ENCODE peak calls at places on chromosomes 16 and 17, in four cellular contexts. R is esophagus muscularis mucosa, Z is lung, I is transverse colon. U is an unnamed sample. For H3K36me3, the result is how much of the 10 kb centered on the place peaks cover.

GRCh38 chr16:130533-131173 is 7.8 kb downstream of the NPRL3 start:
- DNase-seq in R (no peak), Z (no peak), I (no peak), U (no peak)

GRCh38 chr16:54933281-54934150 is 2.9 kb downstream of the IRX5 start:
- DNase-seq in R (no peak), Z (no peak), I (no peak), U (no peak)

GRCh38 chr17:10993126-10993525 is 155.2 kb upstream of the PIRT start:
- DNase-seq in R (no peak), Z (no peak), I (no peak), U (no peak)

GRCh38 chr17:75876938-75877751 is 1.2 kb downstream of the TRIM47 start:
- DNase-seq in R (peak), Z (peak), I (peak), U (peak)

GRCh38 chr17:76147211-76148014 is 6.4 kb upstream of the FOXJ1 start:
- DNase-seq in R (no peak), Z (no peak), I (no peak), U (no peak)

GRCh38 chr17:36869856-36870617 is 67.2 kb upstream of the LHX1 start:
- DNase-seq in R (no peak), Z (no peak), I (no peak), U (no peak)

GRCh38 chr17:72683506-72684404 is 408.7 kb downstream of the SLC39A11 start:
- DNase-seq in R (no peak), Z (peak), I (peak), U (no peak)

GRCh38 chr16:54340531-54340930 is 53.9 kb upstream of the IRX3 start:
- DNase-seq in R (no peak), Z (no peak), I (no peak), U (no peak)

GRCh38 chr17:43517615-43518386 is 28.3 kb downstream of the ETV4 start:
- DNase-seq in R (no peak), Z (no peak), I (no peak), U (no peak)

GRCh38 chr16:20326336-20326735 is 977 bp downstream of the GP2 start:
- DNase-seq in R (no peak), Z (no peak), I (no peak), U (no peak)

GRCh38 chr16:11310634-11310977 is 29.5 kb upstream of the PRM1 start:
- DNase-seq in R (no peak), Z (no peak), I (no peak), U (no peak)

GRCh38 chr17:1365445-1366039 is 34.5 kb downstream of the YWHAE start:
- DNase-seq in R (no peak), Z (peak), I (peak), U (peak)

GRCh38 chr16:58393138-58393504 is 850 bp downstream of the GINS3 start:
- DNase-seq in R (no peak), Z (no peak), I (no peak), U (no peak)

GRCh38 chr17:74821655-74822328 is 37.9 kb downstream of the GRIN2C start:
- DNase-seq in R (no peak), Z (no peak), I (no peak), U (no peak)

GRCh38 chr17:7293821-7294613 is 422 bp downstream of the YBX2 start:
- DNase-seq in R (no peak), Z (no peak), I (peak), U (peak)

GRCh38 chr17:31691251-31691905 is 167.7 kb downstream of the COPRS start:
- DNase-seq in R (no peak), Z (no peak), I (no peak), U (no peak)

GRCh38 chr17:77465358-77466041 is 324.7 kb downstream of the SEC14L1 start:
- DNase-seq in R (no peak), Z (peak), I (peak), U (peak)

GRCh38 chr16:8676160-8676547 is 1.7 kb downstream of the ABAT start:
- DNase-seq in R (no peak), Z (no peak), I (no peak), U (no peak)

GRCh38 chr16:10485698-10486382 is 94.6 kb downstream of the EMP2 start:
- DNase-seq in R (no peak), Z (no peak), I (no peak), U (no peak)

GRCh38 chr17:43986225-43986981 is 18.0 kb upstream of the NAGS start:
- DNase-seq in R (no peak), Z (no peak), I (no peak), U (no peak)

GRCh38 chr17:63039342-63039741 is 73.3 kb downstream of the TANC2 start:
- DNase-seq in R (no peak), Z (no peak), I (no peak), U (no peak)

GRCh38 chr16:81891734-81892364 is 112.8 kb downstream of the PLCG2 start:
- DNase-seq in R (no peak), Z (no peak), I (no peak), U (no peak)

GRCh38 chr17:40848583-40849235 is 18.3 kb downstream of the KRT12 start:
- DNase-seq in R (no peak), Z (no peak), I (no peak), U (no peak)

GRCh38 chr17:4706121-4706520 is 2.2 kb upstream of the PELP1 start:
- DNase-seq in R (no peak), Z (no peak), I (no peak), U (no peak)

GRCh38 chr17:12643812-12644211 is 21.9 kb upstream of the MYOCD start:
- DNase-seq in R (no peak), Z (no peak), I (no peak), U (no peak)

GRCh38 chr16:68028996-68029395 is 5.9 kb downstream of the DUS2 start:
- DNase-seq in R (no peak), Z (no peak), I (no peak), U (no peak)

GRCh38 chr16:12452549-12452948 is 351.1 kb downstream of the CPPED1 start:
- DNase-seq in R (no peak), Z (no peak), I (no peak), U (no peak)

GRCh38 chr17:64115871-64116534 is 13.9 kb downstream of the ERN1 start:
- DNase-seq in R (no peak), Z (no peak), I (no peak), U (no peak)

GRCh38 chr16:47503936-47504335 is 42.8 kb downstream of the PHKB start:
- DNase-seq in R (no peak), Z (no peak), I (no peak), U (no peak)

GRCh38 chr16:23836404-23837291 is 865 bp downstream of the PRKCB start:
- DNase-seq in R (no peak), Z (peak), I (peak), U (peak)

GRCh38 chr16:84716740-84717139 is 16.9 kb downstream of the USP10 start:
- DNase-seq in R (no peak), Z (no peak), I (no peak), U (no peak)

GRCh38 chr17:29347831-29348281 is 42.3 kb upstream of the TAOK1 start:
- DNase-seq in R (no peak), Z (no peak), I (no peak), U (no peak)

GRCh38 chr17:4142107-4142900 is 526 bp downstream of the ZZEF1 start:
- DNase-seq in R (no peak), Z (peak), I (peak), U (peak)

GRCh38 chr16:81620796-81621195 is 158.3 kb upstream of the PLCG2 start:
- DNase-seq in R (no peak), Z (no peak), I (no peak), U (no peak)

GRCh38 chr17:30005709-30006320 is 64.4 kb downstream of the EFCAB5 start:
- DNase-seq in R (no peak), Z (no peak), I (no peak), U (no peak)

GRCh38 chr17:81656835-81657234 is 493 bp upstream of the PDE6G start:
- DNase-seq in R (no peak), Z (no peak), I (no peak), U (no peak)

GRCh38 chr17:38996660-38997337 is 29.6 kb upstream of the FBXO47 start:
- DNase-seq in R (no peak), Z (no peak), I (no peak), U (no peak)

GRCh38 chr16:78584213-78584860 is 484.9 kb downstream of the WWOX start:
- DNase-seq in R (no peak), Z (no peak), I (no peak), U (no peak)

DNA sequence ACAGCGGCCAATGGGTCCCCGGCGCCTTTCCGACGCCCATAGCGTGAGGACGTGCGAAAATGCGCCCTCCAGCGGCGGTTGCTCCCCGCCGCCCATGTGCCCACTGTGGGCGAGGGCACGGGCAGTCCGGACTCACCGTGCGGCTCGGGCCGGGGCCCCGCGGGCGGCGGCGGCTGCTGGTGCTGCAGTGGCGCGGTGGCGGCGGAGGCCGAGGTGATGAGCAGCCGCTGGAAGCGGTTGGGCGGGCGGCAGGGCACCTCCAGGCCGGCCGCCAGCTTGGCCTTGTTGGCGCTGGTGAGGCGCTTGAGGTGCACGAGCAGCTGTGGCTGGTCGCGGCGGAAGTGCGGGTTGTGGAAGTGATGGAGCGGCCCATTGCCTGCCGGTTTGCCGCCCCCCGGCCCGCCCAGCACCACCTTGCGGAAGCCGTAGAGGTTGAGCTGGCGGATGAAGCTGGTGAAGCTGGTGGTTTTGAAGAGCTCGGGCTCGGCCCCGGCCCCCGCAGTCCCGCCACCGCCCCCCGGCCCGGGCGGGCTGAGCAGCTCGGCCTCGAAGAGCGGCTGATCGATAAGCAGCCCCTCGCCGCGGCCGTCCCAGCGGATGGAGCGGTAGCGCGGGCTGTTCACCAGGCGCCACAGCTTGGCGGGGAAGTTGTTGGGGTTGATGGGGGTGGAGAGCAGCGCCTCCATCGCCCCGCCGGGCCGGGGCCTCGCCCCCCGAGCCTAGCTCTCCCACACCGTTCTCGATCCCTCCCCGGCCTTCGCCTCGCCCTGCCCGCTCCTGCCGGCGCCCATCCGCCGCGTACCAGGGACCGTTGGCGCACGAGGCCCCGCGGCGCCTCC is at the start of gene HSF5:
- DNase-seq in R (peak), Z (no peak), I (peak), U (peak)
- TF ChIP-seq CTCF in R (peak), Z (no peak), I (no peak), U (no peak)

GRCh38 chr17:61498595-61498994 is 46.4 kb downstream of the TBX4 start:
- DNase-seq in R (no peak), Z (no peak), I (no peak), U (no peak)

GRCh38 chr17:61498042-61498441 is 45.8 kb downstream of the TBX4 start:
- DNase-seq in R (no peak), Z (no peak), I (no peak), U (no peak)

GRCh38 chr17:61499632-61500031 is 47.4 kb downstream of the TBX4 start:
- DNase-seq in R (no peak), Z (no peak), I (no peak), U (no peak)

GRCh38 chr17:61502292-61502691 is 50.1 kb downstream of the TBX4 start:
- DNase-seq in R (no peak), Z (no peak), I (no peak), U (no peak)

DNA sequence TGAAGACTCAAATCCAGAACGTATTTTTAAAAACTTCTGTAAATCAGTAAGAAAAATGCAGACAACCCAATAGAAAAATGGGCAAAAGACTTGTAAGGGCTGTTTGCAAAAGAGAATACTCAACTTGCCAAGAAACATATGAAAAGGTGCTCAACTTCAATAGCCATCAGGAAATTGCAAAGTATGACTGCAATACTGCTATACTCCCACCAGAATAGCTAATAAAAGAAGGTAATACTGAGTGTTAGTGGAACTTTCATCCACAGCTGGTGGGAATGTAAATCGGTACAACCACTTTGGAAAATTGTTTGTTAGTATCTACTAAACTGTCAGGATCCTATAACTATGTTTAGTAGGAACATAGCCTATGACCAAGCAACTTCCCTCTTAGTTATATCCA is 48.1 kb downstream of the TBX4 start:
- DNase-seq in R (no peak), Z (no peak), I (no peak), U (no peak)
- H3K27ac ChIP-seq in R (no peak), Z (no peak), I (no peak), U (no peak)

DNA sequence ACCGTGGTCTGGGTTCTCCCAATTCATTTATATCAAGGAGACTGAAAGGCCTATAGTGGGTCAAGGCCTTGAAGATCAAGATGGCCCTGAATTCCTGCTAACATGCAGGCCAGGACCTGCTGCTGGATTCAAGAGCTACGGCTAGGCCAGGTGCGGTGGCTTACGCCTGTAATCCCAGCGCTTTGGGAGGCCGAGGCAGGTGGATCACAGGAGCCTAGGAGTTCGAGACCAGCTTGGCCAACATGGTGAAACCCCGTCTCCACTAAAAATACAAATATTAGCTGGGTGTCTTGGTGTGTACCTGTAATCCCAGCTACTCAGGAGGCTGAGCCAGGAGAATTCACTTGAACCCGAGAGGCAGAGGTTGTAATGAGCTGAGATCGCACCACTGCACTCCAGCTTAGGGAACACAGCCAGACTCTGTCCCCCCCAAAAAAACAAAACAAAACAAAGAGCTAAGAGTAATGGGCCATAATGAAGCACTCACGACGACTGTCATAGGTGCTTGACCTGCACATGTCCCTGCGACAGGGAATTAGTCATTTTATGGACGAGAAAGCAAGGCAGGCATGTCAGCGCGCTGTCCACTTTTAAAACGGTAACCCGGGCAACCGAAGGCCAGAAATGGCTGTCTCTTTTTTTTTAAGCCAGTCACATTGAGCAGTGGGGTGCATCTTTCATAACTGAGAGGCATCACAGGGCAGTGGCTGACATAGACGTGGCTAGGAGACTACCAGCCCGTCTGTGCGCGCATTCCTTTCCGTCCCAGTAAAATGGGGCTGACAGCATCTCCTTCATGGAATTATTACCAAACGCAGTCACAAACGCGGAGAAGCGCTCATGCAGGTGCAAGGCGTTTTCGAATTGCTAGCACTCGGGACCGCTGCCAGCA is 1.0 kb upstream of the FBRS start:
- DNase-seq in R (no peak), Z (no peak), I (peak), U (peak)
- H3K36me3 ChIP-seq in R (half or more), Z (under half), I (under half), U (under half)

GRCh38 chr17:80631142-80632045 is 86.8 kb downstream of the RPTOR start:
- DNase-seq in R (no peak), Z (no peak), I (no peak), U (no peak)

GRCh38 chr17:80632046-80632581 is 87.5 kb downstream of the RPTOR start:
- DNase-seq in R (no peak), Z (no peak), I (no peak), U (no peak)

GRCh38 chr17:80630721-80631120 is 86.1 kb downstream of the RPTOR start:
- DNase-seq in R (no peak), Z (no peak), I (no peak), U (no peak)

GRCh38 chr17:80633994-80634566 is 89.4 kb downstream of the RPTOR start:
- DNase-seq in R (no peak), Z (no peak), I (no peak), U (no peak)

GRCh38 chr17:80633197-80633596 is 88.6 kb downstream of the RPTOR start:
- DNase-seq in R (no peak), Z (no peak), I (no peak), U (no peak)
- TF ChIP-seq CTCF in R (no peak), Z (no peak), I (no peak), U (no peak)

GRCh38 chr17:80175411-80175810 is 5.6 kb downstream of the CARD14 start:
- DNase-seq in R (no peak), Z (peak), I (no peak), U (no peak)
- H3K27ac ChIP-seq in R (no peak), Z (no peak), I (no peak), U (no peak)

GRCh38 chr17:2478446-2478845 is 33.2 kb downstream of the METTL16 start:
- DNase-seq in R (no peak), Z (no peak), I (no peak), U (no peak)
- H3K36me3 ChIP-seq in R (under half), Z (under half), I (under half), U (under half)

GRCh38 chr16:17194190-17194780 is 276.5 kb downstream of the XYLT1 start:
- DNase-seq in R (no peak), Z (peak), I (peak), U (peak)
- TF ChIP-seq CTCF in R (peak), Z (peak), I (peak), U (peak)

U was measured in thyroid gland.